ENCODE peak calls at places on chromosomes 3 and 15, in eight cellular contexts. U is breast epithelium, M is ovary, H is A549, K is H54, P is sigmoid colon, F is Peyer's patch, Z is GM12892. J is an unnamed sample.

GRCh38 chr3:31184257-31185003 is 290.0 kb upstream of the GADL1 start:
- DNase-seq in U (no peak), M (no peak), H (no peak), K (no peak), P (no peak), F (no peak), Z (no peak), J (no peak)

GRCh38 chr3:26613999-26614398 is 8.6 kb upstream of the LRRC3B start:
- DNase-seq in U (no peak), M (no peak), H (no peak), K (no peak), P (no peak), F (no peak), Z (no peak), J (no peak)

GRCh38 chr15:28021281-28022039 is 77.7 kb downstream of the OCA2 start:
- DNase-seq in U (peak), M (no peak), H (peak), K (peak), P (no peak), F (peak), Z (no peak), J (no peak)

GRCh38 chr3:42036483-42036823 is 54.7 kb upstream of the TRAK1 start:
- DNase-seq in U (no peak), M (no peak), H (peak), K (peak), P (peak), F (peak), Z (no peak), J (peak)

GRCh38 chr3:45608296-45608695 is 13.7 kb downstream of the LIMD1 start:
- DNase-seq in U (no peak), M (no peak), H (no peak), K (no peak), P (no peak), F (no peak), Z (no peak), J (no peak)

GRCh38 chr3:149067792-149068352 is 18.5 kb downstream of the HLTF start:
- DNase-seq in U (no peak), M (no peak), H (no peak), K (no peak), P (no peak), F (no peak), Z (no peak), J (no peak)

GRCh38 chr15:69081310-69082004 is 67.0 kb downstream of the NOX5 start:
- DNase-seq in U (peak), M (no peak), H (no peak), K (no peak), P (peak), F (no peak), Z (no peak), J (no peak)

GRCh38 chr3:151169262-151169661 is 33.8 kb downstream of the GPR171 start:
- DNase-seq in U (no peak), M (no peak), H (no peak), K (no peak), P (no peak), F (peak), Z (no peak), J (no peak)

GRCh38 chr15:70478251-70478990 is 284.9 kb downstream of the UACA start:
- DNase-seq in U (no peak), M (no peak), H (no peak), K (no peak), P (no peak), F (peak), Z (peak), J (no peak)

GRCh38 chr15:57130956-57131355 is 212.5 kb downstream of the TCF12 start:
- DNase-seq in U (no peak), M (no peak), H (no peak), K (no peak), P (no peak), F (no peak), Z (no peak), J (no peak)

GRCh38 chr3:105836533-105836932 is 32.3 kb downstream of the CBLB start:
- DNase-seq in U (no peak), M (peak), H (no peak), K (no peak), P (no peak), F (peak), Z (no peak), J (no peak)

GRCh38 chr3:38139191-38139590 is 730 bp downstream of the MYD88 start:
- DNase-seq in U (no peak), M (no peak), H (no peak), K (no peak), P (no peak), F (peak), Z (no peak), J (no peak)

GRCh38 chr15:75232826-75233503 is 25.2 kb upstream of the GOLGA6C start:
- DNase-seq in U (no peak), M (no peak), H (no peak), K (no peak), P (no peak), F (no peak), Z (peak), J (no peak)

GRCh38 chr3:165158011-165158410 is 38.2 kb downstream of the SLITRK3 start:
- DNase-seq in U (no peak), M (no peak), H (no peak), K (no peak), P (no peak), F (no peak), Z (no peak), J (no peak)

GRCh38 chr15:75542386-75542797 is 36.7 kb downstream of the PTPN9 start:
- DNase-seq in U (no peak), M (no peak), H (no peak), K (no peak), P (no peak), F (no peak), Z (no peak), J (peak)

GRCh38 chr3:87435926-87436630 is 159.7 kb upstream of the POU1F1 start:
- DNase-seq in U (no peak), M (no peak), H (no peak), K (no peak), P (no peak), F (no peak), Z (no peak), J (no peak)

GRCh38 chr3:148992027-148992634 is 791 bp downstream of the GYG1 start:
- DNase-seq in U (peak), M (peak), H (peak), K (no peak), P (peak), F (peak), Z (peak), J (peak)

GRCh38 chr3:50602675-50603191 is 8.8 kb downstream of the CISH start:
- DNase-seq in U (peak), M (peak), H (no peak), K (no peak), P (no peak), F (no peak), Z (no peak), J (no peak)

GRCh38 chr3:183073839-183074615 is 25.3 kb downstream of the MCCC1 start:
- DNase-seq in U (no peak), M (no peak), H (no peak), K (no peak), P (no peak), F (no peak), Z (no peak), J (no peak)

GRCh38 chr3:118974356-118975097 is 60.1 kb downstream of the IGSF11 start:
- DNase-seq in U (no peak), M (no peak), H (no peak), K (no peak), P (no peak), F (no peak), Z (no peak), J (no peak)

GRCh38 chr15:63514533-63514943 is 10.1 kb downstream of the USP3 start:
- DNase-seq in U (no peak), M (peak), H (peak), K (no peak), P (no peak), F (no peak), Z (no peak), J (no peak)

GRCh38 chr3:72900048-72900447 is 12.2 kb downstream of the GXYLT2 start:
- DNase-seq in U (no peak), M (no peak), H (no peak), K (no peak), P (no peak), F (no peak), Z (no peak), J (no peak)

GRCh38 chr3:146187334-146187950 is 26.5 kb upstream of the PLOD2 start:
- DNase-seq in U (no peak), M (peak), H (no peak), K (no peak), P (no peak), F (no peak), Z (no peak), J (peak)

DNA sequence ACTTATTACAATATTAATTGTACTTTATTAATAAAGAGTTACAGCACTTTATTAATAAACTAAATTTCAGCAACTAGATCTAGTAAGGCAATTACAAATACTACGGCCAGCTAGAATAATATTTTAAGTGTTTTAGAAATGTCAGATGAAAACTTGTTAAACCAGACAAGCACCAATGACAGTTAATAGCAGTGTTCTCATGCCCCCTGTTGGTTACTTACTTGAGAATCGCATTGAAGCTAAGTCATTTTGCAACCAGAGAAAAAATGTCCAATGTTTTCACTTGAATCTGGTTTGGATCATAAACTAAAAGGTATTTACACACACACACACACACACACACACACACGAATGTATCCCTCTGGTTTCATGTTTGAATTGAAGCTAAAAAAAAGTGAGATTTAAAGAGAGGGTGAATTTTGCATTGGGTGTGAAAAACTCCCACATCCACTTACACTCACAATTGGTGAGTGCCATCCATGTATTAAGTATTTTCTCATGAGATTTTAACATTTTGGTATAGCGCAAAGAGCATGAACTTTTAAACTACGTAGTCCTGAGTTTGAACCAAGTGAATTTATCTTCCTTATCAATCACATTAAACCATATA is 347.7 kb downstream of the ZBBX start:
- DNase-seq in U (no peak), M (no peak), H (no peak), K (peak), P (no peak), F (no peak), Z (no peak), J (peak)
- TF ChIP-seq POLR2A in U (no peak), M (no peak), H (no peak), K (no peak), P (no peak), F (no peak), Z (no peak), J (no peak)

GRCh38 chr15:90594297-90594696 is 64.6 kb downstream of the CRTC3 start:
- DNase-seq in U (peak), M (peak), H (no peak), K (no peak), P (peak), F (peak), Z (peak), J (peak)
- TF ChIP-seq POLR2A in U (no peak), M (no peak), H (no peak), K (no peak), P (no peak), F (no peak), Z (no peak), J (peak)

GRCh38 chr3:168839692-168840091 is 744.0 kb upstream of the GOLIM4 start:
- DNase-seq in U (no peak), M (no peak), H (no peak), K (no peak), P (no peak), F (no peak), Z (no peak), J (no peak)

GRCh38 chr3:168844502-168845482 is 749.1 kb upstream of the GOLIM4 start:
- DNase-seq in U (no peak), M (no peak), H (no peak), K (no peak), P (no peak), F (no peak), Z (no peak), J (no peak)

GRCh38 chr3:168847293-168847883 is 751.7 kb upstream of the GOLIM4 start:
- DNase-seq in U (no peak), M (no peak), H (no peak), K (peak), P (no peak), F (peak), Z (no peak), J (peak)

GRCh38 chr3:168843481-168843880 is 747.8 kb upstream of the GOLIM4 start:
- DNase-seq in U (no peak), M (no peak), H (no peak), K (no peak), P (no peak), F (no peak), Z (no peak), J (no peak)
- TF ChIP-seq POLR2A in U (no peak), M (no peak), H (no peak), K (no peak), P (no peak), F (no peak), Z (no peak), J (no peak)

DNA sequence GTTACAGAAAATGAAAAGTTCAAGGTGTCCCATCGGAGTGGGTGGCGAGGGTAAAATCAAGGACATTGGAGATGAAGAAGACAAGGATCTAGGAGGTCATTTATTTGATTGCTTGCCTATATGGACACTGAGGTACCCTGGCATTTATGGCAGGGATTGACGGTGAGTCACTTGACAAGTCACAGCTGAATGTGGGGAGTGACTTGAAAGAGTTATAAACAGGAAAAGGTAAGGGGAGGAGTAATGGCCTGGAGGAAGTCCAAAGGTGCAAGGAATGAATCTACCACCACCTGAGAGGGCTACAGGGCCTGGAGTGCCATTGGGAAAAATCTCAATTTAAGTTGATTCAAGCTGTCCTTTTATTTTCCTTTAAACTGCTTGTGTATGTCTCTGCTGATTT is 11.8 kb upstream of the SGO1 start:
- DNase-seq in U (no peak), M (no peak), H (no peak), K (no peak), P (no peak), F (peak), Z (no peak), J (no peak)
- TF ChIP-seq POLR2A in U (no peak), M (no peak), H (no peak), K (no peak), P (no peak), F (no peak), Z (no peak), J (no peak)

DNA sequence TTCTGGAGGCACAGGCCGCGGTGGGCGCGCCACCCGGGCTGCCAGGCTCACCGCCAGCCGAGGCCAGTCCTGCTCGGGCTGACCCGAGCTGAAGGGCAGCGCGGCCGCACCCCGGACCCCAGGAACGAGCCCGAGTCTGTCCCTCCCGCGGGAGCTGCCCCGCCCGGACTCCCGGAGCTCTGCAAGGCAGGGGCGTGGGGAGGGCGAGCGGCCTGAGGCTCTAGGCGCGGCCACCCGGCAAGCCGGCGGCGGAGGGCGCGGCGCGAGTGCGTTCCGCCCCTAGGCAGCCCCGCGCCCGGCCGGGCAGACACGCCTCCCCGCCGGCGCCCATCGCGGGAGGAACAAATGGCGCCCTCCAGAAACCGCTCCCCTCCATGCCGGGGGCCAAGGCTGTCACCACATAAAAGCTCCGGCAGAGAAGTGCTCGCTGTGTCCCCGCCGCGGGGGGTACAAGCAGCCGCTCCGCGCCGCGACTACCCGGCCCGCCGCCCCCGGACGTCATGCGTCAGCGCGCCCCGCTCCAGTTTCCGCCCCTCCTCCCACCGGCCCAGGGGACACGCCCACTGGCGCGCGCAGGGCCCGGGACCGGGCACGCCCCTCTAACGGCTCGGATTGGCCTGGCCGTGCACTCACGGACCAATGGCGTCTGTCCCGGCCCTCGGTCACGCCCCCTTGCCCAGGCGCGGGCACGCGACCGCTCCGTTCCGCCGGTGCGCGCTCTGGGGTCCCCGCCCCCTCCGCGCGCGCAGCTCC is 483 bp upstream of the KLF13 start:
- DNase-seq in U (peak), M (peak), H (peak), K (peak), P (peak), F (peak), Z (peak), J (peak)
- TF ChIP-seq POLR2A in U (peak), M (peak), H (no peak), K (peak), P (peak), F (peak), Z (peak), J (peak)

DNA sequence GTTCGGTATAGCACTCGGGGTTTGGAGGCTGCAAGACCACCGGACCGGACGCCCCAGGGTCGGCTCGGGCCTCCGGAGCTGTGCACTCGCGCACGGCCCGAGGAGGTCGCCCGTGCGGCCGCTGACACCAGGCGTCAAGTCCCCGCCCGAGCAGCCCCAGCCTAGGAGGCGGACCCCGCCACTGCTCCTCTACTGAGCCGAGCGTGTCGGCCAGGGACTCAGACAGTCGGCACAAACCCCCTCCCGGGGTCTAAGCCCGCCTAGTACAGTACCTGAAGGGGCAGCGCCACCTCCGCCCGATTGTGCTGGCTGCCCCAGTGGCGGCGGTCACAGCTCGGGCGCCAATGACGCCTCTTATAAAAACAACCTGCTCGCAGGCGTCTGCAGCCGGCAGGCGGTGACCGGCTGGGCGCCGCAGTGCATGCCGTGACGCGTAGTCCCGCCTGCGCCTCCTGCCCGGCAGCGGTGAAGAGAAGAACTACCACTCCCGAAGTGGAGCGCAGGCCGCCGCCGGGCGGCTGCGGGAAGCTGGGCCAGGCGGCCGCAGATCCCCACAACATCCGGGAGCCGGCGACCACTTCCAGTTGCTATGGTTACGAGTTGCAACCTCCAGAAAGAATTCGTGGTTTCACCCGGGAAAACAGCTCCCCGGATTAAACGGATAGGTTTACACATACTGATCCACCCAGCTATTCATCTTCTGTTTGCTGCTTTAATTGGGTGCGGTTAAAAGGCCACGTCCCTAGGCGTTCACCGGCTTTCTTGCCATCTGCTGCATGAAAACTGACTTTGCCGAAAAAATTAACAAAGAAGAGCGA is at the start of the genes CCPG1 and PIERCE2:
- DNase-seq in U (peak), M (peak), H (peak), K (peak), P (peak), F (peak), Z (peak), J (peak)
- TF ChIP-seq POLR2A in U (peak), M (peak), H (peak), K (peak), P (peak), F (peak), Z (peak), J (peak)

DNA sequence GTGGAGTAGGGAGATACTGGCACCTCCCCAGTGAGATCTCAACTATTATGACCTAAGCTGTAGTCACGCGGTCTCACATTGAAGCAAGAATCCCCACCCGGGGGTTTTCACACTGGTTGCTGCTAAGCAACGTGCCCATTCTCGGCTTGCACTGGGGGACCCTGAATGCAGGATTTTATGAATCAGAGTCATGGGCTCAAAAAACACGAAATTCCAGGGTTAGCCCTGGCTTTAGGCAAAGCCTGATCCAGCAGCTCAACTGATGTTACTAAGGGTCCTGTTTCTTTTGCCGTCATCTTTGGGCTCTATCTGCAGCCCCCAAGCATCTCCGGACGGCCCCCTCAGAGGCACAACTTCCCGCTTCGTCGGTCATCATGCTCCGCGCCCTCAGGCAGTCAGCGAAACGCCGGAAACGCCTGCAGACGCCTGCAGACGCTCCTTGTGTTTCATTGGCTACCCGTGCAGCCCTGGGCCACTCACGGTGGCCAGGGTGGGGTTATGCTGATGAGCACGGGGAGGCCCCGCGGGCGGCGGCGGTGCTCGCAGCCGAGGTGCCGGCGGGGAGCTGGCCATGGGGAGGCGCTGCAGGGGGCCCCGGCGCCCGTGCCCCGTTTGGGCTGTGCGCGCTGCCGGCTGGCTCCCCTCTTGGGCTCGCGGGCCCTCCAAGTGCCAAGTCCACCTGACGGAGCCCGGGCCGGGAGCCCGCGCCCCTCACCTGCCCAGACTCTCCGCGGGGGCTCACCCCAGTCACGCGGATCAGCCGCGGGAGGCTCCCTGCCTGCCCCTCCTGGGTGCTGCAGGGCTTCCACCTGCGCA is 25.8 kb downstream of the EFCC1 start:
- DNase-seq in U (peak), M (peak), H (peak), K (peak), P (peak), F (peak), Z (peak), J (peak)
- TF ChIP-seq POLR2A in U (no peak), M (no peak), H (peak), K (peak), P (no peak), F (no peak), Z (peak), J (peak)